ENCODE peak calls at places on chromosomes 16 and 17, in seven cellular contexts. One of them, this sample, is unnamed.

GRCh38 chr17:80755650-80756405 is 211.2 kb downstream of the RPTOR start:
- DNase-seq in thoracic aorta: no peak
- DNase-seq in OCI-M1: peak
- DNase-seq in T-helper 22 cell: no peak
- DNase-seq in EH: no peak
- DNase-seq in NCI-H774: no peak
- DNase-seq in nucleus accumbens: no peak
- DNase-seq in this sample: no peak

GRCh38 chr16:81524382-81524781 is 79.8 kb downstream of the CMIP start:
- DNase-seq in thoracic aorta: no peak
- DNase-seq in OCI-M1: no peak
- DNase-seq in T-helper 22 cell: peak
- DNase-seq in EH: no peak
- DNase-seq in NCI-H774: no peak
- DNase-seq in nucleus accumbens: no peak
- DNase-seq in this sample: no peak

GRCh38 chr16:68236804-68237242 is 896 bp upstream of the ESRP2 start:
- DNase-seq in thoracic aorta: no peak
- DNase-seq in OCI-M1: no peak
- DNase-seq in T-helper 22 cell: no peak
- DNase-seq in EH: no peak
- DNase-seq in NCI-H774: no peak
- DNase-seq in nucleus accumbens: peak
- DNase-seq in this sample: no peak

GRCh38 chr16:63289834-63290460 is 1253.7 kb upstream of the CDH8 start:
- DNase-seq in thoracic aorta: no peak
- DNase-seq in OCI-M1: peak
- DNase-seq in T-helper 22 cell: no peak
- DNase-seq in EH: no peak
- DNase-seq in NCI-H774: peak
- DNase-seq in nucleus accumbens: peak
- DNase-seq in this sample: peak

GRCh38 chr16:74667215-74667765 is 613 bp upstream of the RFWD3 start:
- DNase-seq in thoracic aorta: no peak
- DNase-seq in OCI-M1: peak
- DNase-seq in T-helper 22 cell: peak
- DNase-seq in EH: peak
- DNase-seq in NCI-H774: peak
- DNase-seq in nucleus accumbens: peak
- DNase-seq in this sample: peak

GRCh38 chr17:32551186-32551955 is 64.6 kb downstream of the CDK5R1 start:
- DNase-seq in thoracic aorta: no peak
- DNase-seq in OCI-M1: no peak
- DNase-seq in T-helper 22 cell: no peak
- DNase-seq in EH: peak
- DNase-seq in NCI-H774: no peak
- DNase-seq in nucleus accumbens: no peak
- DNase-seq in this sample: peak

GRCh38 chr16:30948087-30948955 is 547 bp upstream of the ORAI3 start:
- DNase-seq in thoracic aorta: peak
- DNase-seq in OCI-M1: peak
- DNase-seq in T-helper 22 cell: no peak
- DNase-seq in EH: peak
- DNase-seq in NCI-H774: peak
- DNase-seq in nucleus accumbens: peak
- DNase-seq in this sample: peak

GRCh38 chr16:84143081-84143480 is 1.9 kb downstream of the HSDL1 start:
- DNase-seq in thoracic aorta: no peak
- DNase-seq in OCI-M1: no peak
- DNase-seq in T-helper 22 cell: no peak
- DNase-seq in EH: no peak
- DNase-seq in NCI-H774: no peak
- DNase-seq in nucleus accumbens: no peak
- DNase-seq in this sample: no peak

GRCh38 chr17:35973333-35974260 is 7.7 kb downstream of the CCL16 start:
- DNase-seq in thoracic aorta: no peak
- DNase-seq in OCI-M1: no peak
- DNase-seq in T-helper 22 cell: no peak
- DNase-seq in EH: peak
- DNase-seq in NCI-H774: no peak
- DNase-seq in nucleus accumbens: no peak
- DNase-seq in this sample: peak

GRCh38 chr17:32007463-32008298 is 498 bp downstream of the LRRC37B start:
- DNase-seq in thoracic aorta: no peak
- DNase-seq in OCI-M1: peak
- DNase-seq in T-helper 22 cell: peak
- DNase-seq in EH: peak
- DNase-seq in NCI-H774: peak
- DNase-seq in nucleus accumbens: peak
- DNase-seq in this sample: peak

GRCh38 chr16:81997738-81998137 is 13.5 kb downstream of the SDR42E1 start:
- DNase-seq in thoracic aorta: no peak
- DNase-seq in OCI-M1: no peak
- DNase-seq in T-helper 22 cell: no peak
- DNase-seq in EH: peak
- DNase-seq in NCI-H774: no peak
- DNase-seq in nucleus accumbens: no peak
- DNase-seq in this sample: peak

GRCh38 chr17:64707077-64707591 is 45.0 kb upstream of the SMURF2 start:
- DNase-seq in thoracic aorta: peak
- DNase-seq in OCI-M1: no peak
- DNase-seq in T-helper 22 cell: no peak
- DNase-seq in EH: peak
- DNase-seq in NCI-H774: no peak
- DNase-seq in nucleus accumbens: peak
- DNase-seq in this sample: peak

GRCh38 chr17:42673885-42674754 is 2.7 kb downstream of the PLEKHH3 start:
- DNase-seq in thoracic aorta: no peak
- DNase-seq in OCI-M1: peak
- DNase-seq in T-helper 22 cell: no peak
- DNase-seq in EH: peak
- DNase-seq in NCI-H774: no peak
- DNase-seq in nucleus accumbens: no peak
- DNase-seq in this sample: peak

GRCh38 chr16:50394215-50394802 is 25.5 kb upstream of the BRD7 start:
- DNase-seq in thoracic aorta: no peak
- DNase-seq in OCI-M1: no peak
- DNase-seq in T-helper 22 cell: no peak
- DNase-seq in EH: no peak
- DNase-seq in NCI-H774: no peak
- DNase-seq in nucleus accumbens: no peak
- DNase-seq in this sample: no peak

This sample was measured in choroid plexus epithelial cell.